ENCODE peak calls at places on chromosome 7, in five cellular contexts. H, E, N, G and S are unnamed samples.

GRCh38 chr7:152859781-152860191 is 100.2 kb downstream of the ACTR3B start:
- DNase-seq in H (no peak), E (no peak), N (no peak), G (no peak), S (peak)

GRCh38 chr7:26567263-26567662 is 275.6 kb downstream of the SNX10 start:
- DNase-seq in H (no peak), E (no peak), N (no peak), G (no peak), S (no peak)

GRCh38 chr7:128755816-128756476 is 16.8 kb downstream of the CALU start:
- DNase-seq in H (no peak), E (peak), N (no peak), G (no peak), S (no peak)

GRCh38 chr7:77825140-77825539 is 26.6 kb downstream of the PHTF2 start:
- DNase-seq in H (no peak), E (no peak), N (no peak), G (no peak), S (no peak)

GRCh38 chr7:95264225-95264927 is 60.0 kb downstream of the PON1 start:
- DNase-seq in H (no peak), E (peak), N (no peak), G (no peak), S (no peak)

GRCh38 chr7:105621617-105622016 is 40.3 kb upstream of the EFCAB10 start:
- DNase-seq in H (no peak), E (peak), N (no peak), G (peak), S (no peak)

GRCh38 chr7:39609084-39609461 is 14.3 kb upstream of the RALA start:
- DNase-seq in H (no peak), E (peak), N (no peak), G (no peak), S (no peak)

GRCh38 chr7:110522061-110522750 is 568.7 kb upstream of the LRRN3 start:
- DNase-seq in H (peak), E (no peak), N (no peak), G (no peak), S (no peak)

GRCh38 chr7:126368-126767 is 66.0 kb upstream of the FAM20C start:
- DNase-seq in H (no peak), E (no peak), N (no peak), G (no peak), S (no peak)

GRCh38 chr7:4270268-4270667 is 411.8 kb upstream of the FOXK1 start:
- DNase-seq in H (no peak), E (no peak), N (no peak), G (no peak), S (no peak)

GRCh38 chr7:138129551-138130165 is 53.4 kb downstream of the AKR1D1 start:
- DNase-seq in H (no peak), E (no peak), N (no peak), G (no peak), S (no peak)

GRCh38 chr7:155804897-155805825 is 7.1 kb downstream of the SHH start:
- DNase-seq in H (peak), E (peak), N (peak), G (peak), S (peak)

GRCh38 chr7:48148311-48148710 is 22.9 kb upstream of the ABCA13 start:
- DNase-seq in H (no peak), E (no peak), N (no peak), G (no peak), S (no peak)

GRCh38 chr7:70925411-70926115 is 206.4 kb upstream of the GALNT17 start:
- DNase-seq in H (no peak), E (no peak), N (no peak), G (no peak), S (no peak)

GRCh38 chr7:75892634-75893272 is 13.9 kb downstream of the RHBDD2 start:
- DNase-seq in H (no peak), E (peak), N (no peak), G (peak), S (no peak)

GRCh38 chr7:151351967-151352366 is 10.4 kb downstream of the NUB1 start:
- DNase-seq in H (no peak), E (no peak), N (peak), G (no peak), S (no peak)

GRCh38 chr7:138278601-138279000 is 181.5 kb upstream of the TRIM24 start:
- DNase-seq in H (no peak), E (no peak), N (no peak), G (no peak), S (no peak)

GRCh38 chr7:7693881-7694280 is 24.5 kb downstream of the RPA3 start:
- DNase-seq in H (no peak), E (peak), N (no peak), G (no peak), S (no peak)

GRCh38 chr7:53602817-53603418 is 567.5 kb downstream of the POM121L12 start:
- DNase-seq in H (no peak), E (no peak), N (no peak), G (no peak), S (no peak)

GRCh38 chr7:43693687-43694398 is 35.5 kb downstream of the COA1 start:
- DNase-seq in H (no peak), E (peak), N (no peak), G (no peak), S (no peak)

GRCh38 chr7:106978425-106979386 is 65.8 kb upstream of the PRKAR2B start:
- DNase-seq in H (no peak), E (no peak), N (no peak), G (no peak), S (no peak)